ENCODE peak calls at places on chromosomes 3 and 15, in four cellular contexts. R is NCI-H345; B is G401; M is CD4-positive, alpha-beta memory T cell. F is an unnamed sample.

GRCh38 chr15:96296264-96296663 is 34.2 kb upstream of the NR2F2 start:
- DNase-seq in R (no peak), B (no peak), M (no peak), F (no peak)

GRCh38 chr15:80798911-80799310 is 19.7 kb downstream of the CEMIP start:
- DNase-seq in R (no peak), B (peak), M (no peak), F (no peak)

GRCh38 chr3:76442374-76442915 is 597.5 kb upstream of the ROBO2 start:
- DNase-seq in R (no peak), B (no peak), M (no peak), F (no peak)

GRCh38 chr15:60525640-60526039 is 46.7 kb upstream of the ICE2 start:
- DNase-seq in R (no peak), B (no peak), M (no peak), F (no peak)

GRCh38 chr3:138241061-138241460 is 54.0 kb downstream of the ARMC8 start:
- DNase-seq in R (no peak), B (no peak), M (no peak), F (no peak)

GRCh38 chr3:143237036-143237688 is 117.6 kb downstream of the CHST2 start:
- DNase-seq in R (no peak), B (no peak), M (no peak), F (no peak)

GRCh38 chr3:12875857-12876451 is 34.6 kb upstream of the RPL32 start:
- DNase-seq in R (no peak), B (no peak), M (no peak), F (peak)

GRCh38 chr3:134216206-134216764 is 34.4 kb downstream of the RYK start:
- DNase-seq in R (no peak), B (no peak), M (no peak), F (no peak)

GRCh38 chr3:109729111-109729510 is 391.8 kb upstream of the DPPA4 start:
- DNase-seq in R (no peak), B (no peak), M (no peak), F (no peak)

GRCh38 chr3:42032693-42033349 is 58.3 kb upstream of the TRAK1 start:
- DNase-seq in R (no peak), B (peak), M (no peak), F (no peak)

GRCh38 chr3:117600666-117601065 is 891.1 kb downstream of the TUSC7 start:
- DNase-seq in R (no peak), B (no peak), M (no peak), F (no peak)

GRCh38 chr15:80660114-80660513 is 35.0 kb upstream of the ABHD17C start:
- DNase-seq in R (no peak), B (peak), M (no peak), F (no peak)

GRCh38 chr3:176609361-176609760 is 587.9 kb downstream of the TBL1XR1 start:
- DNase-seq in R (no peak), B (no peak), M (no peak), F (no peak)

GRCh38 chr15:60917469-60918130 is 311.5 kb downstream of the RORA start:
- DNase-seq in R (no peak), B (no peak), M (no peak), F (no peak)

GRCh38 chr15:51681303-51681963 is at the start of gene SCG3:
- DNase-seq in R (peak), B (peak), M (peak), F (peak)

GRCh38 chr15:98651581-98652220 is 3.4 kb downstream of the IGF1R start:
- DNase-seq in R (no peak), B (no peak), M (no peak), F (peak)

GRCh38 chr15:25250011-25250596 is 188.7 kb downstream of the UBE3A start:
- DNase-seq in R (no peak), B (no peak), M (no peak), F (no peak)

GRCh38 chr15:27681038-27681437 is 418.1 kb downstream of the OCA2 start:
- DNase-seq in R (no peak), B (peak), M (no peak), F (no peak)

GRCh38 chr3:187919535-187919934 is 174.3 kb upstream of the BCL6 start:
- DNase-seq in R (no peak), B (no peak), M (peak), F (peak)

GRCh38 chr15:51186121-51186795 is 91.6 kb upstream of the TNFAIP8L3 start:
- DNase-seq in R (no peak), B (peak), M (no peak), F (no peak)

GRCh38 chr3:94159062-94159726 is 96.3 kb downstream of the NSUN3 start:
- DNase-seq in R (no peak), B (no peak), M (no peak), F (no peak)

GRCh38 chr3:100400424-100400781 is 486 bp downstream of the TOMM70 start:
- DNase-seq in R (no peak), B (peak), M (peak), F (peak)

GRCh38 chr3:37741644-37742043 is 120.0 kb upstream of the CTDSPL start:
- DNase-seq in R (peak), B (no peak), M (no peak), F (no peak)

GRCh38 chr3:149258714-149259113 is 37.1 kb upstream of the CP start:
- DNase-seq in R (no peak), B (no peak), M (no peak), F (no peak)

GRCh38 chr3:27712136-27713065 is 9.7 kb downstream of the EOMES start:
- DNase-seq in R (peak), B (peak), M (peak), F (peak)

GRCh38 chr3:148202386-148202785 is 495.3 kb upstream of the AGTR1 start:
- DNase-seq in R (no peak), B (no peak), M (no peak), F (no peak)

GRCh38 chr15:28935316-28935715 is 49.5 kb downstream of the APBA2 start:
- DNase-seq in R (no peak), B (no peak), M (no peak), F (peak)

GRCh38 chr3:43288366-43288765 is 2.0 kb downstream of the SNRK start:
- DNase-seq in R (no peak), B (no peak), M (peak), F (peak)

GRCh38 chr15:65393557-65393956 is 15.8 kb upstream of the IGDCC3 start:
- DNase-seq in R (no peak), B (no peak), M (no peak), F (no peak)

GRCh38 chr3:140242818-140243276 is 307.9 kb downstream of the CLSTN2 start:
- DNase-seq in R (peak), B (no peak), M (no peak), F (no peak)

GRCh38 chr15:79179108-79179561 is 88.6 kb upstream of the RASGRF1 start:
- DNase-seq in R (no peak), B (no peak), M (no peak), F (no peak)

GRCh38 chr3:72791132-72791531 is 57.1 kb downstream of the SHQ1 start:
- DNase-seq in R (no peak), B (no peak), M (peak), F (peak)

GRCh38 chr3:195070321-195070720 is 200.6 kb downstream of the XXYLT1 start:
- DNase-seq in R (no peak), B (no peak), M (no peak), F (no peak)

GRCh38 chr3:13715167-13715954 is 164.5 kb downstream of the WNT7A start:
- DNase-seq in R (no peak), B (no peak), M (no peak), F (no peak)

GRCh38 chr15:60444289-60444912 is 34.5 kb downstream of the ICE2 start:
- DNase-seq in R (no peak), B (peak), M (peak), F (no peak)